ENCODE peak calls at places on chromosomes 11 and 22, in five cellular contexts. G, L, I, P and U are unnamed samples.

GRCh38 chr11:91513734-91514133 is 710.9 kb upstream of the FAT3 start:
- DNase-seq in G (no peak), L (no peak), I (no peak), P (no peak), U (no peak)

GRCh38 chr11:126561327-126561893 is 205.9 kb downstream of the ST3GAL4 start:
- DNase-seq in G (peak; percentile 75), L (peak; percentile 5), I (no peak), P (no peak), U (no peak)

GRCh38 chr11:45745065-45745811 is 59.7 kb upstream of the SLC35C1 start:
- DNase-seq in G (peak; percentile 73), L (no peak), I (peak; percentile 51), P (no peak), U (no peak)

GRCh38 chr11:30631148-30631547 is 45.0 kb upstream of the MPPED2 start:
- DNase-seq in G (no peak), L (no peak), I (no peak), P (no peak), U (no peak)

GRCh38 chr22:38203090-38203810 is 1.5 kb downstream of the MAFF start:
- DNase-seq in G (peak; percentile 35), L (peak; percentile 39), I (peak; percentile 89), P (no peak), U (peak; percentile 43)

GRCh38 chr11:27208846-27209245 is 154.2 kb downstream of the CCDC34 start:
- DNase-seq in G (no peak), L (no peak), I (no peak), P (no peak), U (no peak)

GRCh38 chr22:27726344-27726725 is 75.2 kb downstream of the MN1 start:
- DNase-seq in G (no peak), L (no peak), I (no peak), P (peak; percentile 62), U (no peak)

GRCh38 chr11:35764414-35764813 is 101.8 kb downstream of the TRIM44 start:
- DNase-seq in G (no peak), L (no peak), I (no peak), P (no peak), U (no peak)

GRCh38 chr11:123624974-123625373 is 29.4 kb downstream of the SCN3B start:
- DNase-seq in G (peak; percentile 77), L (no peak), I (no peak), P (no peak), U (no peak)

GRCh38 chr11:68150029-68150428 is 28.8 kb upstream of the CHKA start:
- DNase-seq in G (peak; percentile 93), L (no peak), I (no peak), P (no peak), U (no peak)

GRCh38 chr22:49965291-49966040 is 4.9 kb downstream of the PIM3 start:
- DNase-seq in G (no peak), L (no peak), I (peak; percentile 82), P (no peak), U (peak; percentile 0)

GRCh38 chr11:113690619-113691569 is 15.2 kb downstream of the TMPRSS5 start:
- DNase-seq in G (peak; percentile 75), L (no peak), I (no peak), P (peak; percentile 88), U (no peak)

GRCh38 chr11:34749666-34750659 is 129.1 kb downstream of the EHF start:
- DNase-seq in G (peak; percentile 98), L (no peak), I (no peak), P (no peak), U (no peak)

GRCh38 chr11:124928942-124929663 is 6.7 kb downstream of the HEPACAM start:
- DNase-seq in G (no peak), L (no peak), I (no peak), P (no peak), U (no peak)

GRCh38 chr11:86931059-86931964 is 23.9 kb downstream of the FZD4 start:
- DNase-seq in G (no peak), L (no peak), I (no peak), P (no peak), U (no peak)

GRCh38 chr22:46351767-46352166 is 16.3 kb downstream of the TRMU start:
- DNase-seq in G (no peak), L (no peak), I (peak; percentile 37), P (no peak), U (no peak)

GRCh38 chr11:133382217-133382746 is 150.0 kb downstream of the OPCML start:
- DNase-seq in G (no peak), L (no peak), I (no peak), P (no peak), U (no peak)

GRCh38 chr11:18705651-18706281 is 7.2 kb downstream of the TMEM86A start:
- DNase-seq in G (peak; percentile 20), L (peak; percentile 17), I (peak; percentile 86), P (no peak), U (no peak)

GRCh38 chr11:129440028-129440630 is 64.5 kb downstream of the BARX2 start:
- DNase-seq in G (no peak), L (no peak), I (no peak), P (no peak), U (no peak)

GRCh38 chr11:111298466-111299110 is at the start of gene POU2AF3:
- DNase-seq in G (peak; percentile 3), L (no peak), I (peak; percentile 77), P (no peak), U (no peak)

GRCh38 chr11:134124660-134125451 is 56.0 kb downstream of the JAM3 start:
- DNase-seq in G (peak; percentile 47), L (no peak), I (peak; percentile 76), P (no peak), U (no peak)

GRCh38 chr22:48444320-48445112 is 1383.2 kb downstream of the BRD1 start:
- DNase-seq in G (no peak), L (no peak), I (peak; percentile 78), P (peak; percentile 70), U (no peak)

GRCh38 chr11:30395751-30396150 is 72.8 kb downstream of the ARL14EP start:
- DNase-seq in G (no peak), L (no peak), I (no peak), P (no peak), U (no peak)

GRCh38 chr11:46308632-46309419 is 31.4 kb downstream of the CREB3L1 start:
- DNase-seq in G (peak; percentile 78), L (peak; percentile 41), I (peak; percentile 89), P (peak; percentile 78), U (peak; percentile 51)

GRCh38 chr11:8201524-8202365 is 32.9 kb upstream of the RIC3 start:
- DNase-seq in G (no peak), L (no peak), I (no peak), P (no peak), U (no peak)

DNA sequence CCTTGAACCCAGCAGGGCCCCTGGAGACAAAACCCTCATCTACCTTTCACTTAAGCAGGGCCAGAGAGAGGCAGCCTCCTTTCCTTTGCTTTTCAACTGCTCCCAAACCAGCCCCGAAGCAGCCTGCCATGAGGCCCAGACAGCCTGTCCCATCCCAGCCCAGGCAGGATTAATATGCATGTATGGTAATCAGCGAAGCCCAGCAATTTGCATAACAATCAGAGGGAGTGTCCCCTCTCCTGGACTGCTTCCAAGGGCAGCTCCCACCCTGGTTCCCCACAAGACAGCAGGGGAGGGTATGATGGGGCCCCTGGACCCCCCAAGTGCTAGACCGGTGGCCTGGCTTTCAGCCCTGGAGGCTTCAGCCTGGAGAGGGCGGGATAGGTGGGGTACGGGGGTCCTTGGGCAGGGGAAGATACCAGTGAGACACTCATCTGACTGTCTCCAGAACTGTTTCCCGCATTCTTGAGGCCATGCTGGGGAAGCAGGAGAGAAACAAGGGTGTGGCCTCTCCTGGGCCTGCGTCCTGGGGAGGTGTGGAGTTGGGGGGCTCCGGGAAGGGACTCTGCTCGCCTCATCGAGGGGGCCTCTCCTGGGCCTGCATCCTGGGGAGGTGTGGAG is 93.3 kb upstream of the PRR5 start:
- DNase-seq in G (no peak), L (no peak), I (no peak), P (no peak), U (no peak)
- H3K27me3 ChIP-seq in G (no peaks in the 10 kb centered on the region), L (peaks cover 8% of the 10 kb centered on the region), I (peaks cover 29% of the 10 kb centered on the region), P (no peaks in the 10 kb centered on the region), U (no peaks in the 10 kb centered on the region)

DNA sequence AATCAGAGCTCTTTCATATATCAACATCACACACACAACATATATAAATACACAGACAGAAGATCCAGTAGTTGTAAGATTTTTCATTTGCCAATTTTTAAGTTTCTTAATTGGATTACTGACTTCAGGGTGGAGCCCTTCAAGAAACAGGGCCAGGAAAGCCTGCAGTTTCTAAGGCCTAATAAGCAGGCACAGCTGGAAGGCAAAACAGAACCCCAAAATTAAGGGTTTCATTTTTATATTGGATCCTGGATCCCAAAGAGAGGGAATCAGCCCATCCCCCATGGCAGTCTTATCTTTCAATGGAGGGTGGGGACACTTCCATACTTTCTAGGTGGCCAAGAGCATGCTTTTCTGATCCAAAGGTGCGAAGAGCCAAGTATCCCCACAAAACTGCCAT is 4.7 kb upstream of the C1QTNF6 start:
- DNase-seq in G (no peak), L (no peak), I (no peak), P (no peak), U (no peak)
- H3K4me1 ChIP-seq in G (peaks cover 31% of the 10 kb centered on the region), L (peaks cover 53% of the 10 kb centered on the region), I (peaks cover 70% of the 10 kb centered on the region), P (peaks cover 29% of the 10 kb centered on the region), U (peaks cover 51% of the 10 kb centered on the region)

DNA sequence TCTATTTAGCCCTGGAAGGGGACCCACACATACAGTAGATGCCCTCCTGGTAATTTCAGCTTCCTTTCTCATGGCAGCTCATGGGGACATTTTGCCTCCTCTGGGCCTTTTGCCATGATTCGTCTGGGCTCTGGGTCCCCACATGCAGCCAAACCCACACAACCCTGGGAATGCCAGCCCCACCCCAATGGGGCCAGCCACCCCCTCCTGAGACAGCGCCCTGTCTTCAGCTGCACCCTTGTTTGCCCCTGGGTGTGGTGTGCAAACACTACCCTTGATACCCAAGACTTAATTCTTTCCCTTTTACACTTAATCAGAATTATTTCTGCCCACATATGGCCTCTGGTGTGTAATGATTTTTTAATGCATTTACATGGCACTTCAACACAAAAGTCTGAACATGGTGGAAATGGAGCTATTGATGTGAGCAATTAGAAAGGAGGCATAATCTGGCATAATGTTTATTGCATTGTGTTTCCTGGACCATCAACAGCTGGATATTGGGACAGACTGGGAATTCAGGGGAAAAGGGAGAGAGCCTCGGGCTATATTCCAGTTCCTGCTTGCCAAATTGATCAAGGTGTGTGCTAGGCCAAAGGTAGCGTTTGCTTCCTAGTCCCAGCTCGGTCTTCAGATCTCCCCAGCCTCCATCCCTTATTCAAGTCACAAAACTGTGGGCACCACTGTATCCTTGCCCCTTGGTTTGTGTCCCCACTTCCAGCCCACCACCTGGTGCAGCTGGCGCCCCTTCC is 85.0 kb upstream of the ANO1 start:
- DNase-seq in G (no peak), L (no peak), I (peak; percentile 27), P (no peak), U (no peak)
- H3K4me3 ChIP-seq in G (no peak overlapping the region), L (no peak overlapping the region), I (no peak overlapping the region), P (no peak overlapping the region), U (no peak overlapping the region)

DNA sequence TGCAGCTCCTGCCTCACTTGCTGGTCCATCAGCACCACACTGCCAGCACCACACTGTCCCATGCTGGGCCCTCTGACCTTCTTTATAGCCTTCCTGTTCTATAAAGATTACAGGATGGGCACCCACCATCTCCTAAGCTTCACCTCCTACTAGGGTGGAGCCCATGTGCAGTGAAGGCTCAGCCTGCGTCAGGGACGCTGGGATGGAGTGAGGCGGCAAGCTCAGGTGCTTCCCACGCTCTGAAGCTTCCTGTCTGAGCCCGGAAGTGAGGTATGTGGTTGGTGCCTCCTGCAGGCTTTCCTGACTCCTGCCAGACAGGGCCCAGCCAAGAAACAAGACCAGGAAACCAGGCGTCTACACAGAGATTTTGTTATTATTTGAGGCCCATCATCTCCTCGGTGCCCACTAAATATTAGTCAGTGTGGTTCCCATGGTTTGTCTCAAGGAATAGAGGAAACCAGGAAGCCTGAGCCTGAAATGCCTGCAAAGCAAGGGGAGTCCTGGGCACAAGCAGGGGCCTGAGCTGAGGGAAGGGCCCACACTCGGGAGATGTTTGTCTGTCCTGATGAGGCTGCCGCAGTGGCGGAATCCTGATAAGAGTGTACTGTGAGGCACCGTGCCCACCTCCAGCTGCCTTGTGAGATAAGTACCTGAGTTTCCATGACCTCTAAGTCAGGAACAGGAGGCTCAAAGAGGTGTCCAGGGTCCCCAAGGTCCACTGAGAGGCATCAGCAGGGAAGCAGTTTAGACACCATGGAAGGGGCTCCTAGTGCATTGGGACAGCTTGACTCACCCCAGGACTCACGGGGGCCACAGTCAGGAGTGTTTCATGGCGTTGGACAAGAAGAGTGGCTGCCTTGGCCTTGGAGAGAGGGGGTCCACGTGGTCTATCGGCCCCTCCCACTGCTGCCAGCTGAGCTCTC is 22.0 kb downstream of the RSPH14 start:
- DNase-seq in G (no peak), L (peak; percentile 56), I (no peak), P (no peak), U (peak; percentile 70)
- H3K27me3 ChIP-seq in G (no peaks in the 10 kb centered on the region), L (no peaks in the 10 kb centered on the region), I (no peaks in the 10 kb centered on the region), P (no peaks in the 10 kb centered on the region), U (peaks cover 4% of the 10 kb centered on the region)